ENCODE peak calls at places on chromosomes 5 and 9, in ten cellular contexts. Z is AG09319, R is A549, T is progenitor cell of endocrine pancreas, E is HFFc6, B is brain microvascular endothelial cell, H is adrenal gland, K is PC-3, O is mucosa of descending colon, A is upper lobe of right lung. W is an unnamed sample.

GRCh38 chr5:18305288-18305899 is 671.1 kb downstream of the TAF11L14 start:
- DNase-seq in Z (no peak), R (peak; percentile 49), T (peak; percentile 13), E (peak; percentile 44), B (peak; percentile 33), H (no peak), K (peak; percentile 75), O (peak; percentile 15), A (no peak), W (peak; percentile 33)

GRCh38 chr5:168876419-168876818 is 297.3 kb upstream of the PANK3 start:
- DNase-seq in Z (no peak), R (no peak), T (no peak), E (no peak), B (no peak), H (no peak), K (no peak), O (no peak), A (no peak), W (no peak)

GRCh38 chr9:8610256-8610655 is 810.7 kb upstream of the DMAC1 start:
- DNase-seq in Z (no peak), R (no peak), T (no peak), E (no peak), B (no peak), H (no peak), K (no peak), O (no peak), A (no peak), W (no peak)

GRCh38 chr5:132019337-132019736 is 7.9 kb upstream of the ACSL6 start:
- DNase-seq in Z (no peak), R (no peak), T (no peak), E (no peak), B (no peak), H (no peak), K (no peak), O (no peak), A (no peak), W (no peak)

GRCh38 chr9:137550958-137551655 is 572 bp upstream of the MRPL41 start:
- DNase-seq in Z (peak; percentile 14), R (peak; percentile 93), T (peak; percentile 91), E (peak; percentile 70), B (no peak), H (peak; percentile 55), K (peak; percentile 68), O (no peak), A (peak; percentile 89), W (no peak)

GRCh38 chr9:88678431-88678830 is 143.5 kb downstream of the NXNL2 start:
- DNase-seq in Z (no peak), R (no peak), T (no peak), E (no peak), B (no peak), H (no peak), K (no peak), O (no peak), A (no peak), W (no peak)

GRCh38 chr9:80378669-80379293 is 807.0 kb downstream of the TLE4 start:
- DNase-seq in Z (no peak), R (no peak), T (no peak), E (no peak), B (no peak), H (no peak), K (peak; percentile 71), O (no peak), A (no peak), W (no peak)

GRCh38 chr9:125513634-125514413 is 193.2 kb downstream of the MAPKAP1 start:
- DNase-seq in Z (no peak), R (peak; percentile 72), T (no peak), E (peak; percentile 61), B (peak; percentile 57), H (peak; percentile 65), K (peak; percentile 77), O (peak; percentile 63), A (peak; percentile 68), W (peak; percentile 66)

GRCh38 chr9:19479874-19480273 is 71.1 kb downstream of the ACER2 start:
- DNase-seq in Z (no peak), R (no peak), T (no peak), E (no peak), B (no peak), H (no peak), K (no peak), O (no peak), A (no peak), W (no peak)

GRCh38 chr5:178525906-178526732 is 64.1 kb downstream of the COL23A1 start:
- DNase-seq in Z (no peak), R (no peak), T (no peak), E (no peak), B (no peak), H (no peak), K (peak; percentile 35), O (no peak), A (no peak), W (no peak)

GRCh38 chr5:13478831-13479465 is 465.5 kb downstream of the DNAH5 start:
- DNase-seq in Z (no peak), R (peak; percentile 43), T (peak; percentile 10), E (peak; percentile 17), B (peak; percentile 22), H (peak; percentile 44), K (peak; percentile 83), O (peak; percentile 3), A (no peak), W (peak; percentile 15)

GRCh38 chr9:133111461-133112360 is 9.3 kb downstream of the RALGDS start:
- DNase-seq in Z (no peak), R (no peak), T (no peak), E (no peak), B (no peak), H (no peak), K (no peak), O (no peak), A (peak; percentile 63), W (no peak)

GRCh38 chr9:36665921-36666429 is 93.3 kb downstream of the MELK start:
- DNase-seq in Z (no peak), R (no peak), T (no peak), E (no peak), B (peak; percentile 61), H (no peak), K (no peak), O (no peak), A (no peak), W (peak; percentile 40)

GRCh38 chr9:6779417-6780241 is 21.9 kb downstream of the KDM4C start:
- DNase-seq in Z (no peak), R (no peak), T (no peak), E (peak; percentile 20), B (peak; percentile 72), H (no peak), K (no peak), O (peak; percentile 28), A (no peak), W (no peak)

GRCh38 chr9:125099816-125100215 is 43.5 kb downstream of the SCAI start:
- DNase-seq in Z (no peak), R (no peak), T (no peak), E (no peak), B (no peak), H (no peak), K (no peak), O (no peak), A (no peak), W (no peak)

GRCh38 chr9:131276107-131276888 is at the start of gene FAM78A:
- DNase-seq in Z (no peak), R (no peak), T (no peak), E (no peak), B (no peak), H (no peak), K (no peak), O (peak; percentile 49), A (peak; percentile 85), W (no peak)

GRCh38 chr5:172923539-172923938 is 35.7 kb upstream of the RPL26L1 start:
- DNase-seq in Z (no peak), R (no peak), T (no peak), E (no peak), B (no peak), H (no peak), K (no peak), O (no peak), A (no peak), W (no peak)

GRCh38 chr5:127572930-127573329 is 55.5 kb downstream of the PRRC1 start:
- DNase-seq in Z (no peak), R (peak; percentile 7), T (no peak), E (no peak), B (no peak), H (no peak), K (peak; percentile 28), O (no peak), A (no peak), W (no peak)
- TF ChIP-seq CTCF in Z (no peak), R (peak; percentile 26), T (peak; percentile 38), E (peak; percentile 56), B (peak; percentile 21), H (no peak), K (peak; percentile 63), O (no peak), A (peak; percentile 21), W (no peak)

GRCh38 chr9:4489919-4490704 is at the start of gene SLC1A1:
- DNase-seq in Z (no peak), R (peak; percentile 60), T (peak; percentile 36), E (no peak), B (peak; percentile 31), H (peak; percentile 64), K (peak; percentile 63), O (peak; percentile 77), A (peak; percentile 87), W (peak; percentile 88)
- TF ChIP-seq CTCF in Z (no peak), R (no peak), T (no peak), E (no peak), B (no peak), H (no peak), K (no peak), O (no peak), A (no peak), W (no peak)

DNA sequence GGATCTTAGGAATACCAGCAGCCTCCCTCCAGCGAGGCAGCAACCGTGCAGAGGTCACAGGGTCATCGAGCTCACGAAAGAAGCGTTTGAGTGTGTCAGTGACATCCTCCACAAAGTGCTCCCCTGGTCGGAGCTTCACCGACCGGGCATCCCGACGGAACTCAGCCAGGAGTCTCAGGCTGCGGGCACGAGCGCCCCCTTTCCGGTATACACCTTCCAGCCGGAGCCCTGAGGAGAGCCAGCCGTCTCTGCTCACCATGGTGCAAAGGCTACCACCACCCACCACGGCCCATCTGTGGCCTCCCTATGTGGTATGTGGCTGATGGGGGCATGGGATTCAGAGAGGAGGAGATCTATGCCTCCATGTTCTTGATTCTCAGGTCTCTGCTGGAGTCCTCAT is 10.8 kb upstream of the FCHSD1 start:
- DNase-seq in Z (no peak), R (no peak), T (no peak), E (no peak), B (no peak), H (no peak), K (no peak), O (no peak), A (peak; percentile 27), W (no peak)
- TF ChIP-seq CTCF in Z (no peak), R (no peak), T (no peak), E (no peak), B (no peak), H (no peak), K (no peak), O (no peak), A (no peak), W (no peak)

DNA sequence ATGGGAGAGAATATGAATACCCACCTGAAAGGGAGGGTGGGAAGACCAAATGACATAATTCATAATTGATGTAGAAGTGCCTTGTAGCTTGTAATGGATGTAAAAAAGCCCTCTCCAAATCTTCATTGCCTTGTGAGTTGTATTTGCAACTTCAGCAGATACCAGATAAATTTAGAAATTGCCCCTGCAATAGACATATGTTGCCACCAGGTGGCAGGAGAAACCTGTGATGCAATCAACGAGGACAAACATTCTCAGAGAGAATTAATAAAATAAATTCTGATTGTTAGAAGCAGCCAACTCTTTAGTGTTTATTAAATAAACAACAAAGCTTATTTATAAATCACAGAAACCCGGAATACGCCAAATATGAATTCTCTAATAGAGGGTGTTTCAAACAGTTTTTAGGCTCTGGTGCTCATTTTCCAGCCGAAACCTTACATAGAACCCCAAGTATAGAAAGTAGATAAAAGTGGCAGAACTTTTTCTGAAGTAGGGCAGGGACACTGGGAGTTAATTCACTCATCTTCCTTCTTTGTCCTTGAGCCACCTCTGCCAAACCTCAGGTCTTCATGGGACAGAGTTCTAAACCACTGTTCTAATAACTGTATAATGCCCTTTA is 147.8 kb downstream of the TMEM38B start:
- DNase-seq in Z (peak; percentile 0), R (peak; percentile 34), T (no peak), E (peak; percentile 37), B (peak; percentile 56), H (peak; percentile 22), K (peak; percentile 73), O (peak; percentile 42), A (no peak), W (peak; percentile 50)
- TF ChIP-seq CTCF in Z (peak; percentile 59), R (peak; percentile 83), T (peak; percentile 94), E (peak; percentile 96), B (peak; percentile 81), H (peak; percentile 62), K (peak; percentile 84), O (peak; percentile 33), A (peak; percentile 74), W (peak; percentile 68)